ENCODE peak calls at places on chromosomes 6 and 20, in ten cellular contexts. One of them, this sample, is unnamed.

GRCh38 chr6:90490030-90490429 is 96.8 kb downstream of the MAP3K7 start:
- DNase-seq in fibroblast of mammary gland: no peak
- DNase-seq in astrocyte of the spinal cord: no peak
- DNase-seq in osteocyte: no peak
- DNase-seq in heart right ventricle: no peak
- DNase-seq in A549: no peak
- DNase-seq in astrocyte: no peak
- DNase-seq in Peyer's patch: no peak
- DNase-seq in HFFc6: no peak
- DNase-seq in HepG2: no peak
- DNase-seq in this sample: no peak

GRCh38 chr20:7939663-7940062 is 595 bp downstream of the HAO1 start:
- DNase-seq in fibroblast of mammary gland: no peak
- DNase-seq in astrocyte of the spinal cord: no peak
- DNase-seq in osteocyte: no peak
- DNase-seq in heart right ventricle: no peak
- DNase-seq in A549: no peak
- DNase-seq in astrocyte: no peak
- DNase-seq in Peyer's patch: no peak
- DNase-seq in HFFc6: no peak
- DNase-seq in HepG2: no peak
- DNase-seq in this sample: no peak

GRCh38 chr20:54132612-54133433 is 41.0 kb downstream of the CYP24A1 start:
- DNase-seq in fibroblast of mammary gland: peak
- DNase-seq in astrocyte of the spinal cord: peak
- DNase-seq in osteocyte: no peak
- DNase-seq in heart right ventricle: no peak
- DNase-seq in A549: peak
- DNase-seq in astrocyte: peak
- DNase-seq in Peyer's patch: no peak
- DNase-seq in HFFc6: peak
- DNase-seq in HepG2: peak
- DNase-seq in this sample: peak

GRCh38 chr6:32085759-32086458 is 23.2 kb downstream of the TNXB start:
- DNase-seq in fibroblast of mammary gland: no peak
- DNase-seq in astrocyte of the spinal cord: no peak
- DNase-seq in osteocyte: no peak
- DNase-seq in heart right ventricle: no peak
- DNase-seq in A549: no peak
- DNase-seq in astrocyte: no peak
- DNase-seq in Peyer's patch: no peak
- DNase-seq in HFFc6: no peak
- DNase-seq in HepG2: no peak
- DNase-seq in this sample: no peak

GRCh38 chr6:170224694-170225660 is 65.9 kb downstream of the DLL1 start:
- DNase-seq in fibroblast of mammary gland: no peak
- DNase-seq in astrocyte of the spinal cord: peak
- DNase-seq in osteocyte: no peak
- DNase-seq in heart right ventricle: no peak
- DNase-seq in A549: no peak
- DNase-seq in astrocyte: peak
- DNase-seq in Peyer's patch: no peak
- DNase-seq in HFFc6: peak
- DNase-seq in HepG2: no peak
- DNase-seq in this sample: peak

GRCh38 chr6:16681260-16681873 is 79.9 kb downstream of the ATXN1 start:
- DNase-seq in fibroblast of mammary gland: peak
- DNase-seq in astrocyte of the spinal cord: peak
- DNase-seq in osteocyte: no peak
- DNase-seq in heart right ventricle: no peak
- DNase-seq in A549: peak
- DNase-seq in astrocyte: peak
- DNase-seq in Peyer's patch: no peak
- DNase-seq in HFFc6: peak
- DNase-seq in HepG2: peak
- DNase-seq in this sample: peak

GRCh38 chr20:62899633-62900051 is 26.7 kb downstream of the DIDO1 start:
- DNase-seq in fibroblast of mammary gland: no peak
- DNase-seq in astrocyte of the spinal cord: no peak
- DNase-seq in osteocyte: no peak
- DNase-seq in heart right ventricle: no peak
- DNase-seq in A549: no peak
- DNase-seq in astrocyte: no peak
- DNase-seq in Peyer's patch: no peak
- DNase-seq in HFFc6: no peak
- DNase-seq in HepG2: peak
- DNase-seq in this sample: no peak

GRCh38 chr6:123393333-123393732 is 243.4 kb downstream of the TRDN start:
- DNase-seq in fibroblast of mammary gland: peak
- DNase-seq in astrocyte of the spinal cord: peak
- DNase-seq in osteocyte: no peak
- DNase-seq in heart right ventricle: no peak
- DNase-seq in A549: no peak
- DNase-seq in astrocyte: no peak
- DNase-seq in Peyer's patch: no peak
- DNase-seq in HFFc6: no peak
- DNase-seq in HepG2: peak
- DNase-seq in this sample: no peak

GRCh38 chr20:48990467-48990866 is 55.6 kb upstream of the CSE1L start:
- DNase-seq in fibroblast of mammary gland: no peak
- DNase-seq in astrocyte of the spinal cord: no peak
- DNase-seq in osteocyte: no peak
- DNase-seq in heart right ventricle: no peak
- DNase-seq in A549: no peak
- DNase-seq in astrocyte: no peak
- DNase-seq in Peyer's patch: no peak
- DNase-seq in HFFc6: no peak
- DNase-seq in HepG2: no peak
- DNase-seq in this sample: no peak

GRCh38 chr20:34542439-34542838 is 16.1 kb upstream of the MAP1LC3A start:
- DNase-seq in fibroblast of mammary gland: no peak
- DNase-seq in astrocyte of the spinal cord: no peak
- DNase-seq in osteocyte: no peak
- DNase-seq in heart right ventricle: no peak
- DNase-seq in A549: no peak
- DNase-seq in astrocyte: no peak
- DNase-seq in Peyer's patch: no peak
- DNase-seq in HFFc6: no peak
- DNase-seq in HepG2: no peak
- DNase-seq in this sample: no peak

GRCh38 chr6:100078509-100078908 is 84.5 kb upstream of the MCHR2 start:
- DNase-seq in fibroblast of mammary gland: peak
- DNase-seq in astrocyte of the spinal cord: peak
- DNase-seq in osteocyte: no peak
- DNase-seq in heart right ventricle: no peak
- DNase-seq in A549: no peak
- DNase-seq in astrocyte: peak
- DNase-seq in Peyer's patch: no peak
- DNase-seq in HFFc6: peak
- DNase-seq in HepG2: peak
- DNase-seq in this sample: no peak

GRCh38 chr6:100968934-100969333 is 87.8 kb upstream of the ASCC3 start:
- DNase-seq in fibroblast of mammary gland: no peak
- DNase-seq in astrocyte of the spinal cord: no peak
- DNase-seq in osteocyte: no peak
- DNase-seq in heart right ventricle: no peak
- DNase-seq in A549: no peak
- DNase-seq in astrocyte: no peak
- DNase-seq in Peyer's patch: no peak
- DNase-seq in HFFc6: no peak
- DNase-seq in HepG2: peak
- DNase-seq in this sample: no peak

GRCh38 chr20:31842471-31843157 is 2.8 kb downstream of the FOXS1 start:
- DNase-seq in fibroblast of mammary gland: peak
- DNase-seq in astrocyte of the spinal cord: peak
- DNase-seq in osteocyte: no peak
- DNase-seq in heart right ventricle: peak
- DNase-seq in A549: no peak
- DNase-seq in astrocyte: peak
- DNase-seq in Peyer's patch: no peak
- DNase-seq in HFFc6: peak
- DNase-seq in HepG2: no peak
- DNase-seq in this sample: no peak

GRCh38 chr6:148524509-148524908 is 181.9 kb downstream of the SASH1 start:
- DNase-seq in fibroblast of mammary gland: peak
- DNase-seq in astrocyte of the spinal cord: peak
- DNase-seq in osteocyte: no peak
- DNase-seq in heart right ventricle: no peak
- DNase-seq in A549: no peak
- DNase-seq in astrocyte: peak
- DNase-seq in Peyer's patch: no peak
- DNase-seq in HFFc6: peak
- DNase-seq in HepG2: no peak
- DNase-seq in this sample: no peak

GRCh38 chr20:41407617-41408016 is 41.0 kb upstream of the EMILIN3 start:
- DNase-seq in fibroblast of mammary gland: no peak
- DNase-seq in astrocyte of the spinal cord: no peak
- DNase-seq in osteocyte: no peak
- DNase-seq in heart right ventricle: no peak
- DNase-seq in A549: no peak
- DNase-seq in astrocyte: no peak
- DNase-seq in Peyer's patch: no peak
- DNase-seq in HFFc6: no peak
- DNase-seq in HepG2: no peak
- DNase-seq in this sample: no peak

GRCh38 chr6:19719691-19720127 is 117.5 kb upstream of the ID4 start:
- DNase-seq in fibroblast of mammary gland: peak
- DNase-seq in astrocyte of the spinal cord: peak
- DNase-seq in osteocyte: no peak
- DNase-seq in heart right ventricle: no peak
- DNase-seq in A549: no peak
- DNase-seq in astrocyte: peak
- DNase-seq in Peyer's patch: no peak
- DNase-seq in HFFc6: peak
- DNase-seq in HepG2: no peak
- DNase-seq in this sample: no peak

GRCh38 chr6:34518669-34519365 is 37.3 kb downstream of the SPDEF start:
- DNase-seq in fibroblast of mammary gland: no peak
- DNase-seq in astrocyte of the spinal cord: no peak
- DNase-seq in osteocyte: no peak
- DNase-seq in heart right ventricle: no peak
- DNase-seq in A549: no peak
- DNase-seq in astrocyte: no peak
- DNase-seq in Peyer's patch: no peak
- DNase-seq in HFFc6: no peak
- DNase-seq in HepG2: no peak
- DNase-seq in this sample: no peak

GRCh38 chr20:43292221-43292620 is 102.5 kb upstream of the PTPRT start:
- DNase-seq in fibroblast of mammary gland: no peak
- DNase-seq in astrocyte of the spinal cord: no peak
- DNase-seq in osteocyte: no peak
- DNase-seq in heart right ventricle: no peak
- DNase-seq in A549: no peak
- DNase-seq in astrocyte: no peak
- DNase-seq in Peyer's patch: no peak
- DNase-seq in HFFc6: no peak
- DNase-seq in HepG2: no peak
- DNase-seq in this sample: no peak

DNA sequence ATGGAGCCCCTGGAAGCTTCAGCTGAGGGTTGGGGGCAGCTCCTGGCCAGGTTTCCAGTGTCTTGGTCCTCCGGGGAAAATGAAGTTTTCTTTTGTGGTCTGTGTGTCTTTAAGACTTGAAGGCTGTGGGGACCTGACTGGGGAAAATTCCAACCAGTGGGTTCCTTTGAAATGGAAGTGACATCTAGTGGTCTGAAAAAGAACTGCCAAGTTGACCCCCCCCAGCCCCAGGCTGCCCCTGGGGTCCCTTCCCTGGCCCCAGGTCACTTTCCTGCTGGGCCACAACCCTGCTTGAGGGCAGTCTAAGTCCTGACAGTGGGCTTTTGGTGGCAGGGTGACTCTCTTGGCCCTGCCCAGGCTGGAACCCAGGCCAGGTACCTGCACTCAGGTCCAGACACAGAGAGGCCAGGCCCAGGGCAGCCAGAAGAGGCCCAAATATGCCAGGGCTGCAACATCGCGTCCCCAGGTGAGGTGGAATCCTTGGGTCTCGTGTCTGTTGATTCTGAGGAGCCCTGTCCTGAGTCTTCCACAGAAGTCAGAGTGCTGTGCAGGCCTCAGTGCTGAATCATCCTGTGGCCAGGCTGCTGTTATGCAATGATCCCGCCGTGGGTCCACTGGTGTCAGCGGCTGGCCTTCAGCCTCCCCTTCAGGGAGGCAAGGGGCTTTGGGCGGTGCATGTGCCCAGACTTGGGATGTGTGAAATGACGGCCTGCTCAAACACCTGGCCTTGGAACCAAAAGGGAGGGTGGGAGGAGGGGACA is 68.4 kb downstream of the VEGFA start:
- DNase-seq in fibroblast of mammary gland: peak
- DNase-seq in astrocyte of the spinal cord: peak
- DNase-seq in osteocyte: no peak
- DNase-seq in heart right ventricle: peak
- DNase-seq in A549: peak
- DNase-seq in astrocyte: peak
- DNase-seq in Peyer's patch: no peak
- DNase-seq in HFFc6: peak
- DNase-seq in HepG2: peak
- DNase-seq in this sample: peak
- TF ChIP-seq CTCF in fibroblast of mammary gland: peak
- TF ChIP-seq CTCF in astrocyte of the spinal cord: peak
- TF ChIP-seq CTCF in osteocyte: peak
- TF ChIP-seq CTCF in heart right ventricle: peak
- TF ChIP-seq CTCF in A549: peak
- TF ChIP-seq CTCF in astrocyte: peak
- TF ChIP-seq CTCF in Peyer's patch: peak
- TF ChIP-seq CTCF in HFFc6: peak
- TF ChIP-seq CTCF in HepG2: peak
- TF ChIP-seq CTCF in this sample: peak

GRCh38 chr6:151624481-151624880 is 130.7 kb downstream of the CCDC170 start:
- DNase-seq in fibroblast of mammary gland: peak
- DNase-seq in astrocyte of the spinal cord: no peak
- DNase-seq in osteocyte: no peak
- DNase-seq in heart right ventricle: no peak
- DNase-seq in A549: no peak
- DNase-seq in astrocyte: no peak
- DNase-seq in Peyer's patch: no peak
- DNase-seq in HFFc6: no peak
- DNase-seq in HepG2: no peak
- DNase-seq in this sample: no peak
- TF ChIP-seq CTCF in fibroblast of mammary gland: no peak
- TF ChIP-seq CTCF in astrocyte of the spinal cord: no peak
- TF ChIP-seq CTCF in osteocyte: no peak
- TF ChIP-seq CTCF in heart right ventricle: no peak
- TF ChIP-seq CTCF in A549: no peak
- TF ChIP-seq CTCF in astrocyte: no peak
- TF ChIP-seq CTCF in Peyer's patch: no peak
- TF ChIP-seq CTCF in HFFc6: no peak
- TF ChIP-seq CTCF in HepG2: no peak
- TF ChIP-seq CTCF in this sample: no peak

GRCh38 chr20:15682690-15683089 is 890.6 kb downstream of the KIF16B start:
- DNase-seq in fibroblast of mammary gland: peak
- DNase-seq in astrocyte of the spinal cord: peak
- DNase-seq in osteocyte: no peak
- DNase-seq in heart right ventricle: no peak
- DNase-seq in A549: no peak
- DNase-seq in astrocyte: no peak
- DNase-seq in Peyer's patch: no peak
- DNase-seq in HFFc6: peak
- DNase-seq in HepG2: no peak
- DNase-seq in this sample: no peak
- TF ChIP-seq CTCF in fibroblast of mammary gland: no peak
- TF ChIP-seq CTCF in astrocyte of the spinal cord: no peak
- TF ChIP-seq CTCF in osteocyte: no peak
- TF ChIP-seq CTCF in heart right ventricle: no peak
- TF ChIP-seq CTCF in A549: no peak
- TF ChIP-seq CTCF in astrocyte: no peak
- TF ChIP-seq CTCF in Peyer's patch: no peak
- TF ChIP-seq CTCF in HFFc6: no peak
- TF ChIP-seq CTCF in HepG2: no peak
- TF ChIP-seq CTCF in this sample: no peak

GRCh38 chr6:55953384-55953783 is 78.0 kb upstream of the BMP5 start:
- DNase-seq in fibroblast of mammary gland: peak
- DNase-seq in astrocyte of the spinal cord: peak
- DNase-seq in osteocyte: no peak
- DNase-seq in heart right ventricle: no peak
- DNase-seq in A549: peak
- DNase-seq in astrocyte: peak
- DNase-seq in Peyer's patch: no peak
- DNase-seq in HFFc6: peak
- DNase-seq in HepG2: peak
- DNase-seq in this sample: no peak
- TF ChIP-seq CTCF in fibroblast of mammary gland: peak
- TF ChIP-seq CTCF in astrocyte of the spinal cord: peak
- TF ChIP-seq CTCF in osteocyte: peak
- TF ChIP-seq CTCF in heart right ventricle: peak
- TF ChIP-seq CTCF in A549: peak
- TF ChIP-seq CTCF in astrocyte: peak
- TF ChIP-seq CTCF in Peyer's patch: no peak
- TF ChIP-seq CTCF in HFFc6: peak
- TF ChIP-seq CTCF in HepG2: peak
- TF ChIP-seq CTCF in this sample: no peak